ENCODE peak calls at places on chromosomes 2 and 18, in four cellular contexts. A, J, S and P are unnamed samples.

GRCh38 chr2:21354113-21354679 is 230.4 kb downstream of the TDRD15 start:
- DNase-seq in A (no peak), J (no peak), S (no peak), P (no peak)

GRCh38 chr18:6542296-6542695 is 127.6 kb upstream of the L3MBTL4 start:
- DNase-seq in A (no peak), J (no peak), S (no peak), P (no peak)

GRCh38 chr18:45617284-45617683 is 2.0 kb downstream of the SLC14A2 start:
- DNase-seq in A (no peak), J (peak), S (peak), P (no peak)

GRCh38 chr2:132439703-132440398 is 23.2 kb downstream of the GPR39 start:
- DNase-seq in A (no peak), J (peak), S (no peak), P (no peak)

GRCh38 chr2:219987830-219988229 is 360.4 kb downstream of the SLC4A3 start:
- DNase-seq in A (no peak), J (no peak), S (no peak), P (no peak)

GRCh38 chr2:101766871-101767739 is 69.6 kb downstream of the MAP4K4 start:
- DNase-seq in A (peak), J (peak), S (no peak), P (no peak)

GRCh38 chr2:165193178-165193777 is 10.6 kb downstream of the SCN3A start:
- DNase-seq in A (no peak), J (no peak), S (no peak), P (no peak)

GRCh38 chr2:28411956-28412609 is 19.4 kb downstream of the FOSL2 start:
- DNase-seq in A (no peak), J (no peak), S (no peak), P (no peak)

GRCh38 chr2:135820003-135820618 is 16.9 kb downstream of the LCT start:
- DNase-seq in A (no peak), J (no peak), S (no peak), P (no peak)

GRCh38 chr2:138846216-138846821 is 66.1 kb upstream of the NXPH2 start:
- DNase-seq in A (no peak), J (peak), S (peak), P (no peak)

GRCh38 chr18:23354625-23355024 is 98.5 kb upstream of the RIOK3 start:
- DNase-seq in A (no peak), J (no peak), S (no peak), P (no peak)

GRCh38 chr18:68764016-68764415 is 33.9 kb upstream of the CCDC102B start:
- DNase-seq in A (no peak), J (no peak), S (no peak), P (no peak)

GRCh38 chr18:36953047-36953446 is 124.1 kb downstream of the KIAA1328 start:
- DNase-seq in A (no peak), J (no peak), S (no peak), P (no peak)

GRCh38 chr2:187853413-187853812 is 299.2 kb upstream of the TFPI start:
- DNase-seq in A (no peak), J (no peak), S (no peak), P (no peak)

GRCh38 chr2:86525421-86526340 is 37.6 kb downstream of the CHMP3 start:
- DNase-seq in A (no peak), J (no peak), S (no peak), P (no peak)

GRCh38 chr2:73292906-73293533 is 328 bp downstream of the EGR4 start:
- DNase-seq in A (no peak), J (peak), S (no peak), P (peak)

GRCh38 chr18:56038258-56039030 is 450.5 kb upstream of the TCF4 start:
- DNase-seq in A (no peak), J (peak), S (no peak), P (no peak)

GRCh38 chr2:199309411-199309810 is 148.3 kb downstream of the SATB2 start:
- DNase-seq in A (no peak), J (no peak), S (no peak), P (no peak)

GRCh38 chr18:60044290-60045006 is 144.7 kb downstream of the PMAIP1 start:
- DNase-seq in A (no peak), J (no peak), S (no peak), P (no peak)

GRCh38 chr2:20925265-20925889 is 102.5 kb upstream of the LDAH start:
- DNase-seq in A (no peak), J (no peak), S (no peak), P (peak)

GRCh38 chr2:128727914-128728313 is 409.2 kb upstream of the HS6ST1 start:
- DNase-seq in A (no peak), J (no peak), S (no peak), P (no peak)

GRCh38 chr2:99727199-99727598 is 237.4 kb upstream of the REV1 start:
- DNase-seq in A (no peak), J (no peak), S (peak), P (no peak)

GRCh38 chr2:103773884-103774283 is 1012.1 kb downstream of the TMEM182 start:
- DNase-seq in A (peak), J (no peak), S (peak), P (no peak)